ENCODE peak calls at places on chromosomes 5 and 9, in four cellular contexts. One of them, this sample, is unnamed.

GRCh38 chr9:107638922-107639321 is 149.4 kb upstream of the KLF4 start:
- DNase-seq in IMR-90: peak; percentile 77
- DNase-seq in uterus: peak; percentile 63
- DNase-seq in SHP77: peak; percentile 22
- DNase-seq in this sample: no peak

GRCh38 chr5:136062563-136063274 is 33.9 kb downstream of the TGFBI start:
- DNase-seq in uterus: no peak
- DNase-seq in IMR-90: peak; percentile 45
- DNase-seq in SHP77: peak; percentile 56
- DNase-seq in this sample: no peak

GRCh38 chr9:6506571-6506970 is 93.6 kb downstream of the UHRF2 start:
- DNase-seq in uterus: no peak
- DNase-seq in SHP77: no peak
- DNase-seq in IMR-90: peak; percentile 48
- DNase-seq in this sample: no peak

GRCh38 chr5:137589185-137589584 is 90.1 kb upstream of the SPOCK1 start:
- DNase-seq in IMR-90: no peak
- DNase-seq in SHP77: no peak
- DNase-seq in uterus: no peak
- DNase-seq in this sample: no peak

GRCh38 chr9:127218818-127219217 is 45.8 kb upstream of the GARNL3 start:
- DNase-seq in uterus: no peak
- DNase-seq in IMR-90: no peak
- DNase-seq in SHP77: no peak
- DNase-seq in this sample: no peak

GRCh38 chr5:79759436-79759835 is 69.8 kb downstream of the CMYA5 start:
- DNase-seq in SHP77: no peak
- DNase-seq in IMR-90: peak; percentile 74
- DNase-seq in uterus: no peak
- DNase-seq in this sample: no peak

GRCh38 chr5:171444582-171444981 is 25.1 kb downstream of the FGF18 start:
- DNase-seq in uterus: no peak
- DNase-seq in SHP77: no peak
- DNase-seq in IMR-90: no peak
- DNase-seq in this sample: no peak

GRCh38 chr9:122350577-122351355 is 20.1 kb upstream of the PTGS1 start:
- DNase-seq in uterus: peak; percentile 80
- DNase-seq in SHP77: peak; percentile 20
- DNase-seq in IMR-90: peak; percentile 65
- DNase-seq in this sample: peak; percentile 17

GRCh38 chr9:78765861-78766260 is 468.9 kb downstream of the PSAT1 start:
- DNase-seq in uterus: no peak
- DNase-seq in SHP77: no peak
- DNase-seq in IMR-90: no peak
- DNase-seq in this sample: no peak

GRCh38 chr5:175712681-175713085 is 54.8 kb downstream of the HRH2 start:
- DNase-seq in SHP77: no peak
- DNase-seq in IMR-90: no peak
- DNase-seq in uterus: no peak
- DNase-seq in this sample: no peak

GRCh38 chr9:136312436-136312835 is 8.5 kb upstream of the CCDC187 start:
- DNase-seq in IMR-90: peak; percentile 58
- DNase-seq in uterus: peak; percentile 46
- DNase-seq in SHP77: peak; percentile 53
- DNase-seq in this sample: no peak

GRCh38 chr9:5263568-5264218 is 32.5 kb downstream of the INSL4 start:
- DNase-seq in IMR-90: no peak
- DNase-seq in uterus: no peak
- DNase-seq in SHP77: no peak
- DNase-seq in this sample: no peak

GRCh38 chr5:115932991-115933390 is 29.3 kb upstream of the LVRN start:
- DNase-seq in uterus: no peak
- DNase-seq in IMR-90: peak; percentile 63
- DNase-seq in SHP77: no peak
- DNase-seq in this sample: no peak

This sample was measured in NCI-H1048.